ENCODE peak calls at places on chromosomes 6 and 20, in four cellular contexts. F, T, R and J are unnamed samples.

GRCh38 chr6:34032856-34033255 is 113.0 kb downstream of the GRM4 start:
- DNase-seq in F (no peak), R (no peak), T (no peak), J (no peak)

GRCh38 chr6:24919404-24919892 is 16.3 kb downstream of the RIPOR2 start:
- DNase-seq in T (no peak), F (no peak), R (no peak), J (no peak)

GRCh38 chr20:38471987-38472512 is 593 bp upstream of the RALGAPB start:
- DNase-seq in T (no peak), F (no peak), R (no peak), J (no peak)

GRCh38 chr6:159988983-159989454 is 20.1 kb downstream of the IGF2R start:
- DNase-seq in R (no peak), T (no peak), F (no peak), J (no peak)

GRCh38 chr20:57383447-57384347 is 7.5 kb upstream of the RBM38 start:
- DNase-seq in F (no peak), R (no peak), T (peak; percentile 67), J (no peak)

GRCh38 chr6:88519227-88520019 is 353.3 kb upstream of the CNR1 start:
- DNase-seq in R (no peak), F (no peak), T (no peak), J (no peak)

GRCh38 chr20:41006126-41006935 is 22.3 kb upstream of the TOP1 start:
- DNase-seq in F (no peak), T (no peak), R (no peak), J (no peak)

GRCh38 chr6:136751478-136751956 is 40.8 kb downstream of the MAP3K5 start:
- DNase-seq in T (peak; percentile 80), F (no peak), R (peak; percentile 5), J (peak; percentile 29)

GRCh38 chr20:9185511-9185910 is 116.6 kb downstream of the PLCB4 start:
- DNase-seq in T (no peak), R (no peak), F (no peak), J (no peak)

GRCh38 chr20:42308980-42309524 is 690.9 kb upstream of the CHD6 start:
- DNase-seq in F (no peak), T (no peak), R (no peak), J (no peak)

GRCh38 chr6:46453221-46453620 is 38.0 kb downstream of the RCAN2 start:
- DNase-seq in T (no peak), R (peak; percentile 81), F (no peak), J (peak; percentile 90)

GRCh38 chr6:151021878-151022277 is 156.4 kb downstream of the MTHFD1L start:
- DNase-seq in F (no peak), T (no peak), R (no peak), J (no peak)

GRCh38 chr6:131687022-131687421 is 14.2 kb downstream of the OR2A4 start:
- DNase-seq in T (no peak), R (no peak), F (no peak), J (no peak)

GRCh38 chr6:118705799-118706481 is 54.5 kb upstream of the CEP85L start:
- DNase-seq in R (peak; percentile 61), F (no peak), T (peak; percentile 65), J (no peak)

GRCh38 chr20:37297066-37297736 is 7.7 kb downstream of the MANBAL start:
- DNase-seq in T (no peak), F (no peak), R (peak; percentile 74), J (peak; percentile 91)

GRCh38 chr20:59314872-59315500 is 14.6 kb downstream of the EDN3 start:
- DNase-seq in F (no peak), R (no peak), T (no peak), J (no peak)

GRCh38 chr6:19311786-19312185 is 525.4 kb upstream of the ID4 start:
- DNase-seq in F (no peak), T (no peak), R (peak; percentile 72), J (no peak)

DNA sequence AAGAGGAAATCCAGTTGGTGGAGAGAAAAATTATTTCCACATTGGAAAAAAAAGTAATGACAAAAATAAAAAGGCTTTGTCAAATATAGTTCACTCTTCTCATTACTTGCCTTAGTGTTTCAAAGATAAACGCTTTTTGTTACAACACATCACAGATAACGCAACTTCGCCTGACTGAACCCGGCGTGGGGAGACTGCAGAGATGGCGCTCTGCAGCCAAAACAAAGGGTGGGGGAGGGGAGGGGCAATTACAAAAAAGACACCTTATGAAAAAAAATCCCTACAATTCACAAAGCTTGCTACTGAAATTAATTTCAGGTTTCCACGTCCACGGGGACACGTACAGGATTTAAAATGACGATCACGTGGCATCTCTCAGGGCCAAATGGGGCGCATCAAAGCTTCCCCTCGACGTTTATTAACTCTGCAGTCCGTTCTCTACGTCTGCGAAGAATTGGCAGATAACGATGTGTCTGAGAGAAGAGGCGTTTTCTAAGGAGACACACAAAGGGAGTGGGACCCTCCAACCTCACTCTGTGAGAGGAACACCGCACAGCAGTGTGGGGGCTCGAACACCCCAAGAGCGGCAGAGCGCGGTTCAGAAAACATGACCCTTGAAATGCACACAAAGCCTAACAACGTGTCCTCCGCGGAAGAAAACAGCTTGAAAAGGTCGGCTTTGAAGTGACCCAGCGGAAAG is 1.5 kb upstream of the AFDN start:
- DNase-seq in R (no peak), F (no peak), T (no peak), J (no peak)
- H3K4me3 ChIP-seq in R (peak overlapping the region; percentile 70), F (peak overlapping the region; percentile 73), T (no peak overlapping the region), J (peak overlapping the region; percentile 51)

DNA sequence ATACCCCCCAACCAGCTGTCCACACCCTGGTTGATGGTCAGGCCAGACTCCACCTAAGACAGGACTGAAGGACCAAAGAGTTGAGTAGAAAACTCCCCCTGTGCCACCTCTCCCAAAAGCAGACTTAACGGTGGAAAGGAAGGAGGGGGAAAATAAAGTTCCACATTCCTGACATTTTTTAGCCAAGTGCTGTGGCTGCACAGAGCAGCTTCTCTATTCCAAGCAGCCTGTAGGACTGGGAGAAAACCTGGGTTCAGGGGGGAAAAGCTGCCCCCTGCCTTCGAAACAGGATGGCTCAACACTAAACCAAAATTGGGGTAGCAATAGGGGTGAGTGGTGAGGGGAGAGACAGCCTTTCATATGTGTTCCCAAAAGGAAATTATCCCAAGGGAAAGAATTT is 3.6 kb downstream of the TRAM2 start:
- DNase-seq in F (no peak), T (no peak), R (no peak), J (no peak)
- TF ChIP-seq CTCF in F (no peak), T (no peak), R (peak; percentile 32), J (peak; percentile 37)

GRCh38 chr6:26322645-26323482 is 42.1 kb upstream of the BTN3A2 start:
- DNase-seq in F (no peak), R (peak; percentile 72), T (peak; percentile 77), J (peak; percentile 77)
- H3K4me3 ChIP-seq in F (peak overlapping the region; percentile 70), R (peak overlapping the region; percentile 57), T (peak overlapping the region; percentile 71), J (peak overlapping the region; percentile 64)

GRCh38 chr6:96675617-96676016 is 112.7 kb downstream of the FHL5 start:
- DNase-seq in T (no peak), F (no peak), R (no peak), J (no peak)
- TF ChIP-seq CTCF in T (no peak), F (no peak), R (no peak), J (no peak)